ENCODE peak calls at places on chromosomes 7 and 10, in seven cellular contexts. Y is cardiac fibroblast; S is HFF-Myc; R is pancreas; Z is sigmoid colon; O is CD8-positive, alpha-beta T cell; U is AG04450. B is an unnamed sample.

GRCh38 chr10:25725917-25726716 is 207.9 kb upstream of the MYO3A start:
- DNase-seq in Y (peak), S (peak), R (no peak), Z (no peak), O (no peak), U (no peak), B (no peak)

GRCh38 chr10:132110713-132111112 is 45.0 kb downstream of the JAKMIP3 start:
- DNase-seq in Y (no peak), S (no peak), R (no peak), Z (peak), O (no peak), U (no peak), B (no peak)

GRCh38 chr7:55590517-55591281 is 18.4 kb upstream of the VOPP1 start:
- DNase-seq in Y (no peak), S (no peak), R (no peak), Z (no peak), O (no peak), U (no peak), B (peak)

GRCh38 chr10:132391372-132392020 is 5.5 kb upstream of the PWWP2B start:
- DNase-seq in Y (no peak), S (no peak), R (peak), Z (peak), O (no peak), U (no peak), B (peak)

GRCh38 chr7:74056096-74056915 is 27.3 kb upstream of the LIMK1 start:
- DNase-seq in Y (no peak), S (no peak), R (peak), Z (no peak), O (no peak), U (no peak), B (peak)

GRCh38 chr7:15795371-15795770 is 108.9 kb upstream of the MEOX2 start:
- DNase-seq in Y (peak), S (no peak), R (no peak), Z (no peak), O (no peak), U (no peak), B (no peak)

GRCh38 chr7:98281757-98282652 is 519 bp downstream of the BRI3 start:
- DNase-seq in Y (no peak), S (no peak), R (peak), Z (peak), O (peak), U (no peak), B (peak)

GRCh38 chr10:90125966-90126600 is 424.7 kb downstream of the KIF20B start:
- DNase-seq in Y (peak), S (no peak), R (no peak), Z (no peak), O (no peak), U (no peak), B (no peak)

GRCh38 chr10:81978238-81978637 is 103.2 kb downstream of the NRG3 start:
- DNase-seq in Y (peak), S (no peak), R (no peak), Z (no peak), O (no peak), U (no peak), B (no peak)

GRCh38 chr7:93284908-93285307 is 52.7 kb downstream of the VPS50 start:
- DNase-seq in Y (peak), S (no peak), R (no peak), Z (no peak), O (no peak), U (no peak), B (no peak)

GRCh38 chr7:40805361-40805760 is 670.6 kb downstream of the SUGCT start:
- DNase-seq in Y (no peak), S (no peak), R (no peak), Z (no peak), O (no peak), U (no peak), B (no peak)

GRCh38 chr7:44073664-44074348 is 8.4 kb upstream of the PGAM2 start:
- DNase-seq in Y (no peak), S (no peak), R (no peak), Z (peak), O (peak), U (no peak), B (peak)

GRCh38 chr10:58023341-58024073 is 244.2 kb downstream of the IPMK start:
- DNase-seq in Y (peak), S (peak), R (no peak), Z (no peak), O (no peak), U (peak), B (no peak)

GRCh38 chr10:131946321-131946751 is 35.4 kb downstream of the BNIP3 start:
- DNase-seq in Y (peak), S (peak), R (peak), Z (peak), O (no peak), U (peak), B (no peak)

GRCh38 chr7:956031-956430 is 1.6 kb upstream of the ADAP1 start:
- DNase-seq in Y (no peak), S (no peak), R (peak), Z (peak), O (no peak), U (no peak), B (peak)

GRCh38 chr10:113991091-113991860 is 52.4 kb upstream of the ADRB1 start:
- DNase-seq in Y (no peak), S (no peak), R (no peak), Z (no peak), O (no peak), U (no peak), B (no peak)

GRCh38 chr7:79176859-79177477 is 276.5 kb downstream of the MAGI2 start:
- DNase-seq in Y (peak), S (peak), R (no peak), Z (no peak), O (no peak), U (peak), B (no peak)

GRCh38 chr10:90407116-90407515 is 450.7 kb downstream of the HTR7 start:
- DNase-seq in Y (no peak), S (no peak), R (no peak), Z (no peak), O (no peak), U (no peak), B (no peak)

GRCh38 chr10:43888551-43888950 is 239.9 kb upstream of the ZNF32 start:
- DNase-seq in Y (peak), S (no peak), R (no peak), Z (no peak), O (no peak), U (peak), B (no peak)

GRCh38 chr7:44184874-44185446 is 4.3 kb downstream of the GCK start:
- DNase-seq in Y (no peak), S (no peak), R (no peak), Z (no peak), O (no peak), U (no peak), B (no peak)

GRCh38 chr7:30660331-30661255 is 21.7 kb downstream of the CRHR2 start:
- DNase-seq in Y (no peak), S (no peak), R (peak), Z (peak), O (no peak), U (no peak), B (peak)

GRCh38 chr7:45104844-45105587 is 6.5 kb downstream of the TBRG4 start:
- DNase-seq in Y (no peak), S (no peak), R (no peak), Z (no peak), O (no peak), U (no peak), B (no peak)

GRCh38 chr7:30237271-30237695 is 47.1 kb upstream of the ZNRF2 start:
- DNase-seq in Y (no peak), S (no peak), R (no peak), Z (no peak), O (no peak), U (no peak), B (no peak)

GRCh38 chr10:127148066-127148932 is 48.1 kb downstream of the INSYN2A start:
- DNase-seq in Y (peak), S (peak), R (no peak), Z (no peak), O (no peak), U (peak), B (no peak)

GRCh38 chr10:5090551-5090950 is 3.7 kb upstream of the AKR1C3 start:
- DNase-seq in Y (peak), S (no peak), R (no peak), Z (no peak), O (no peak), U (no peak), B (no peak)

GRCh38 chr7:137172105-137172590 is 171.4 kb downstream of the PTN start:
- DNase-seq in Y (no peak), S (no peak), R (no peak), Z (no peak), O (no peak), U (no peak), B (no peak)

GRCh38 chr10:70119623-70120022 is 13.0 kb downstream of the AIFM2 start:
- DNase-seq in Y (no peak), S (no peak), R (no peak), Z (no peak), O (no peak), U (no peak), B (no peak)

GRCh38 chr10:89297791-89298190 is 4.1 kb upstream of the IFIT2 start:
- DNase-seq in Y (no peak), S (no peak), R (no peak), Z (no peak), O (no peak), U (no peak), B (no peak)

GRCh38 chr7:2923291-2923781 is 79.2 kb upstream of the GNA12 start:
- DNase-seq in Y (no peak), S (no peak), R (peak), Z (no peak), O (no peak), U (no peak), B (no peak)

GRCh38 chr10:131082991-131083465 is 228.5 kb downstream of the TCERG1L start:
- DNase-seq in Y (no peak), S (no peak), R (no peak), Z (peak), O (no peak), U (no peak), B (no peak)

GRCh38 chr7:1432411-1433082 is 26.7 kb downstream of the MICALL2 start:
- DNase-seq in Y (peak), S (no peak), R (peak), Z (peak), O (peak), U (no peak), B (no peak)

GRCh38 chr7:39691821-39692220 is 68.4 kb downstream of the RALA start:
- DNase-seq in Y (no peak), S (no peak), R (no peak), Z (no peak), O (no peak), U (no peak), B (no peak)

GRCh38 chr10:96947036-96947435 is 114.9 kb downstream of the LCOR start:
- DNase-seq in Y (no peak), S (no peak), R (no peak), Z (no peak), O (no peak), U (no peak), B (no peak)

GRCh38 chr10:21527634-21528451 is 2.4 kb upstream of the SKIDA1 start:
- DNase-seq in Y (peak), S (no peak), R (no peak), Z (no peak), O (no peak), U (no peak), B (no peak)

GRCh38 chr7:150514748-150515222 is at the start of gene GIMAP7:
- DNase-seq in Y (no peak), S (no peak), R (no peak), Z (no peak), O (peak), U (no peak), B (no peak)

GRCh38 chr10:113552014-113552413 is 839 bp upstream of the HABP2 start:
- DNase-seq in Y (no peak), S (no peak), R (peak), Z (no peak), O (no peak), U (no peak), B (no peak)

GRCh38 chr10:2081501-2081900 is 344.2 kb upstream of the ADARB2 start:
- DNase-seq in Y (no peak), S (no peak), R (no peak), Z (no peak), O (no peak), U (no peak), B (no peak)

GRCh38 chr10:4067552-4068254 is 282.7 kb upstream of the KLF6 start:
- DNase-seq in Y (peak), S (no peak), R (no peak), Z (no peak), O (no peak), U (no peak), B (no peak)

GRCh38 chr10:129968937-129969527 is 5.0 kb upstream of the EBF3 start:
- DNase-seq in Y (peak), S (no peak), R (peak), Z (peak), O (no peak), U (no peak), B (no peak)
- TF ChIP-seq CTCF in Y (peak), S (peak), R (no peak), Z (peak), O (no peak), U (peak), B (peak)

DNA sequence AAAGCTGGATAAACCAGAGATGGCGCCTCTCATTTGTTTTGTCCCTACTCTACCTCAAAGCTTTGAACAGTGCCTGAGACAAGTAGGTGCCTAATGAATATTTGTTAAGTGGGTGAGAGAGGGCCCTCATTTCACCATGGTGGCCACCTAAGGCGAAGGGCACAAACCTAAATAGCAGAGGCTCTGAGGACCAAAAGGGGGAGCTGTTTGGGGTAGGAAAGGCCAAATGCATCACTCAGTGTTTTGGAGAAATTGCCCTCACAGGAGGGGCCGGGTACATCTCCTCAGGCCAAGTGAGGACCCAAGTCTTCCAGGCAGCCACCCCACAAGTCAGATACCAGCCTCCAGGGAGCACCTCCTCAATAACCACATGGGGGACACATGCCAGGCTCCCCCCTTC is 14.0 kb downstream of the IMPDH1 start:
- DNase-seq in Y (no peak), S (no peak), R (no peak), Z (no peak), O (no peak), U (no peak), B (peak)
- TF ChIP-seq CTCF in Y (peak), S (peak), R (no peak), Z (no peak), O (no peak), U (no peak), B (peak)

GRCh38 chr10:95176101-95176500 is 17.9 kb upstream of the ACSM6 start:
- DNase-seq in Y (no peak), S (no peak), R (no peak), Z (no peak), O (no peak), U (no peak), B (no peak)
- TF ChIP-seq CTCF in Y (no peak), S (no peak), R (no peak), Z (no peak), O (no peak), U (no peak), B (peak)

DNA sequence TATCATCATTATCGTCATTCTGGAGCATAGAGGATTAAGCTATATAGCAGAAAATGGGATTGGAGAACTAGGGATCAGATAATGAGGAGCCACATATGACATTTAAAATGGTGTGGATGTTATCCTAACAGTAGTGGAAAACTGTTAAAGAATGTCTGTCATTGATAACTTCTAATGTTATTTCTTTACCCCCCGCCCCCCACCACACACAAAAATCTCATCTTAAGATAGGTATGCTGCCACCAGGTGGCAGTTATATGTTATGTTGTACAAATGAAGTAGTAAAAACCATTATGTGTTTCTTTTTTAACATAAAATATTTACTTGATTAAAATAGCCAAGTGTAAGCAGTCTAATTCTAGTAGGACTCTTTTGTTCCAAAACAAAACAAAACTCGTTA is 13.0 kb downstream of the AKAP9 start:
- DNase-seq in Y (peak), S (no peak), R (no peak), Z (no peak), O (no peak), U (no peak), B (no peak)
- TF ChIP-seq CTCF in Y (peak), S (peak), R (no peak), Z (no peak), O (no peak), U (peak), B (peak)

GRCh38 chr7:107579881-107580715 is at the start of gene BCAP29:
- DNase-seq in Y (peak), S (no peak), R (peak), Z (peak), O (peak), U (no peak), B (no peak)
- TF ChIP-seq CTCF in Y (peak), S (no peak), R (no peak), Z (no peak), O (no peak), U (no peak), B (peak)

DNA sequence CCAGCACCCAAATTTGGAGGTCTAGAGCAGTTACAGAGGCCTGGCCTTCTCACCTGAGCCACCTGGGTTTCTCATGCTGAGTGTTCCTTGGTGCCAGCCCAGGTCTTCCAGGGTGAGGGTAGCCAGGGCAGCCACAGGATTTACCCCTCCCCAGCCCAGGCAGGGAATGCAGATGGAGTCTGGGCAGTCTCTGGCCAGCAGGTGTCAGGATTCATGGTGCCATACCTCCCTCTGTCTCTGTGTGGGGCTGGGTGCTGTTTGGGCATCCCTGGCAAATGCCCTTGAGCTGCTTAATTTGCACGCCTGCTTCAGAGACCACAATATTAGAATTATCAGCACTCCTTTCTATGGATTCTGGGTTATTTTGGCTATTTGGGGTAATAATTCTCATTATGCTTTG is 246.7 kb downstream of the GFRA1 start:
- DNase-seq in Y (no peak), S (no peak), R (no peak), Z (no peak), O (no peak), U (no peak), B (no peak)
- TF ChIP-seq CTCF in Y (no peak), S (peak), R (no peak), Z (no peak), O (no peak), U (no peak), B (peak)

GRCh38 chr7:151863386-151864079 is 13.4 kb downstream of the PRKAG2 start:
- DNase-seq in Y (no peak), S (no peak), R (peak), Z (no peak), O (no peak), U (no peak), B (no peak)
- TF ChIP-seq CTCF in Y (no peak), S (no peak), R (no peak), Z (no peak), O (no peak), U (no peak), B (no peak)

B was measured in chondrocyte.